ENCODE peak calls at places on chromosomes 16 and 17, in four cellular contexts. One of them, this sample, is unnamed.

GRCh38 chr16:11650641-11651591 is 17.3 kb upstream of the SNN start:
- DNase-seq in GM23248: no peak
- DNase-seq in NCI-H1048: no peak
- DNase-seq in NCI-H774: no peak
- DNase-seq in this sample: no peak

GRCh38 chr17:17849863-17850373 is 13.1 kb upstream of the SREBF1 start:
- DNase-seq in GM23248: peak; percentile 67
- DNase-seq in NCI-H1048: no peak
- DNase-seq in NCI-H774: no peak
- DNase-seq in this sample: no peak

GRCh38 chr17:78034429-78035091 is 76.1 kb downstream of the TNRC6C start:
- DNase-seq in GM23248: peak; percentile 67
- DNase-seq in NCI-H1048: no peak
- DNase-seq in NCI-H774: no peak
- DNase-seq in this sample: no peak

GRCh38 chr17:74332017-74332650 is 6.1 kb downstream of the KIF19 start:
- DNase-seq in GM23248: no peak
- DNase-seq in NCI-H1048: no peak
- DNase-seq in NCI-H774: no peak
- DNase-seq in this sample: no peak

GRCh38 chr17:28227278-28228108 is 91.5 kb upstream of the TMEM97 start:
- DNase-seq in GM23248: peak; percentile 68
- DNase-seq in NCI-H1048: peak; percentile 15
- DNase-seq in NCI-H774: peak; percentile 96
- DNase-seq in this sample: no peak

GRCh38 chr16:85720319-85720637 is 30.6 kb downstream of the C16orf74 start:
- DNase-seq in GM23248: peak; percentile 15
- DNase-seq in NCI-H1048: no peak
- DNase-seq in NCI-H774: no peak
- DNase-seq in this sample: no peak

GRCh38 chr17:34413443-34414076 is 50.5 kb upstream of the CCL1 start:
- DNase-seq in GM23248: no peak
- DNase-seq in NCI-H1048: no peak
- DNase-seq in NCI-H774: no peak
- DNase-seq in this sample: no peak

GRCh38 chr17:65193305-65194293 is 56.4 kb downstream of the RGS9 start:
- DNase-seq in GM23248: no peak
- DNase-seq in NCI-H1048: no peak
- DNase-seq in NCI-H774: no peak
- DNase-seq in this sample: no peak

GRCh38 chr16:11094075-11094593 is 149.8 kb downstream of the CLEC16A start:
- DNase-seq in GM23248: no peak
- DNase-seq in NCI-H1048: no peak
- DNase-seq in NCI-H774: no peak
- DNase-seq in this sample: no peak

GRCh38 chr16:88941051-88941932 is 35.7 kb downstream of the CBFA2T3 start:
- DNase-seq in GM23248: peak; percentile 11
- DNase-seq in NCI-H1048: no peak
- DNase-seq in NCI-H774: no peak
- DNase-seq in this sample: no peak

GRCh38 chr17:75869282-75870141 is 8.9 kb downstream of the TRIM47 start:
- DNase-seq in GM23248: peak; percentile 84
- DNase-seq in NCI-H1048: no peak
- DNase-seq in NCI-H774: no peak
- DNase-seq in this sample: no peak

GRCh38 chr16:75679366-75679765 is 2.6 kb upstream of the CPHXL2 start:
- DNase-seq in GM23248: peak; percentile 6
- DNase-seq in NCI-H1048: no peak
- DNase-seq in NCI-H774: no peak
- DNase-seq in this sample: no peak

GRCh38 chr17:57993471-57994365 is 5.7 kb upstream of the VEZF1 start:
- DNase-seq in GM23248: no peak
- DNase-seq in NCI-H1048: no peak
- DNase-seq in NCI-H774: peak; percentile 54
- DNase-seq in this sample: no peak

GRCh38 chr16:56916571-56917403 is 15.2 kb upstream of the HERPUD1 start:
- DNase-seq in GM23248: no peak
- DNase-seq in NCI-H1048: no peak
- DNase-seq in NCI-H774: no peak
- DNase-seq in this sample: no peak

GRCh38 chr17:59361386-59361785 is 29.9 kb downstream of the YPEL2 start:
- DNase-seq in GM23248: peak; percentile 97
- DNase-seq in NCI-H1048: no peak
- DNase-seq in NCI-H774: no peak
- DNase-seq in this sample: no peak

GRCh38 chr16:85303354-85303883 is 191.1 kb upstream of the CIBAR2 start:
- DNase-seq in GM23248: peak; percentile 61
- DNase-seq in NCI-H1048: no peak
- DNase-seq in NCI-H774: peak; percentile 30
- DNase-seq in this sample: no peak

GRCh38 chr16:606656-607307 is 16.9 kb downstream of the RAB40C start:
- DNase-seq in GM23248: no peak
- DNase-seq in NCI-H1048: no peak
- DNase-seq in NCI-H774: no peak
- DNase-seq in this sample: no peak

GRCh38 chr16:5336898-5337297 is 239.3 kb upstream of the EEF2KMT start:
- DNase-seq in GM23248: no peak
- DNase-seq in NCI-H1048: no peak
- DNase-seq in NCI-H774: no peak
- DNase-seq in this sample: no peak

GRCh38 chr16:53664724-53665345 is 38.8 kb downstream of the RPGRIP1L start:
- DNase-seq in GM23248: peak; percentile 96
- DNase-seq in NCI-H1048: no peak
- DNase-seq in NCI-H774: no peak
- DNase-seq in this sample: no peak

GRCh38 chr16:56631197-56631596 is 1.3 kb upstream of the MT1M start:
- DNase-seq in GM23248: no peak
- DNase-seq in NCI-H1048: no peak
- DNase-seq in NCI-H774: no peak
- DNase-seq in this sample: no peak

GRCh38 chr17:47715669-47716325 is 17.2 kb upstream of the TBX21 start:
- DNase-seq in GM23248: no peak
- DNase-seq in NCI-H1048: no peak
- DNase-seq in NCI-H774: no peak
- DNase-seq in this sample: no peak

GRCh38 chr16:81695431-81695890 is 83.6 kb upstream of the PLCG2 start:
- DNase-seq in GM23248: no peak
- DNase-seq in NCI-H1048: no peak
- DNase-seq in NCI-H774: no peak
- DNase-seq in this sample: no peak

GRCh38 chr17:29143894-29144293 is 36.3 kb downstream of the MYO18A start:
- DNase-seq in GM23248: peak; percentile 62
- DNase-seq in NCI-H1048: no peak
- DNase-seq in NCI-H774: no peak
- DNase-seq in this sample: no peak

GRCh38 chr17:57868007-57868774 is 18.3 kb upstream of the MRPS23 start:
- DNase-seq in GM23248: peak; percentile 92
- DNase-seq in NCI-H1048: no peak
- DNase-seq in NCI-H774: no peak
- DNase-seq in this sample: no peak

GRCh38 chr16:58456193-58456592 is 43.8 kb upstream of the NDRG4 start:
- DNase-seq in GM23248: no peak
- DNase-seq in NCI-H1048: no peak
- DNase-seq in NCI-H774: no peak
- DNase-seq in this sample: no peak

GRCh38 chr17:41052594-41052993 is 2.4 kb downstream of the KRTAP2-2 start:
- DNase-seq in GM23248: peak; percentile 42
- DNase-seq in NCI-H1048: no peak
- DNase-seq in NCI-H774: no peak
- DNase-seq in this sample: no peak

GRCh38 chr17:69450131-69450530 is 35.6 kb downstream of the MAP2K6 start:
- DNase-seq in GM23248: no peak
- DNase-seq in NCI-H1048: no peak
- DNase-seq in NCI-H774: no peak
- DNase-seq in this sample: no peak

GRCh38 chr17:13074026-13074425 is 56.2 kb upstream of the ELAC2 start:
- DNase-seq in GM23248: peak; percentile 93
- DNase-seq in NCI-H1048: no peak
- DNase-seq in NCI-H774: no peak
- DNase-seq in this sample: no peak

GRCh38 chr16:74601131-74601871 is 5.6 kb downstream of the GLG1 start:
- DNase-seq in GM23248: no peak
- DNase-seq in NCI-H1048: no peak
- DNase-seq in NCI-H774: no peak
- DNase-seq in this sample: no peak

GRCh38 chr17:1650731-1651558 is 1.3 kb upstream of the RILP start:
- DNase-seq in GM23248: no peak
- DNase-seq in NCI-H1048: no peak
- DNase-seq in NCI-H774: no peak
- DNase-seq in this sample: no peak

GRCh38 chr16:47143677-47144558 is at the start of gene NETO2:
- DNase-seq in GM23248: peak; percentile 72
- DNase-seq in NCI-H1048: no peak
- DNase-seq in NCI-H774: peak; percentile 64
- DNase-seq in this sample: no peak

GRCh38 chr17:79388556-79389295 is 222.1 kb downstream of the RBFOX3 start:
- DNase-seq in GM23248: peak; percentile 73
- DNase-seq in NCI-H1048: no peak
- DNase-seq in NCI-H774: no peak
- DNase-seq in this sample: no peak

GRCh38 chr17:50689956-50690886 is 17.5 kb downstream of the ANKRD40 start:
- DNase-seq in GM23248: no peak
- DNase-seq in NCI-H1048: no peak
- DNase-seq in NCI-H774: no peak
- DNase-seq in this sample: no peak

GRCh38 chr17:885971-886571 is 93.5 kb downstream of the NXN start:
- DNase-seq in GM23248: no peak
- DNase-seq in NCI-H1048: no peak
- DNase-seq in NCI-H774: no peak
- DNase-seq in this sample: no peak

GRCh38 chr16:78731785-78732184 is 632.3 kb downstream of the WWOX start:
- DNase-seq in GM23248: no peak
- DNase-seq in NCI-H1048: no peak
- DNase-seq in NCI-H774: no peak
- DNase-seq in this sample: no peak

GRCh38 chr16:10539793-10540192 is 40.6 kb downstream of the EMP2 start:
- DNase-seq in GM23248: no peak
- DNase-seq in NCI-H1048: no peak
- DNase-seq in NCI-H774: no peak
- DNase-seq in this sample: no peak